ENCODE peak calls at places on chromosome 14, in eight cellular contexts. One of them, this sample, is unnamed.

GRCh38 chr14:88323520-88324199 is 591 bp upstream of the KCNK10 start:
- DNase-seq in tibial artery: no peak
- DNase-seq in OCI-LY7: peak
- DNase-seq in breast epithelium: no peak
- DNase-seq in lung: no peak
- DNase-seq in HCT116: no peak
- DNase-seq in GM13976: peak
- DNase-seq in choroid plexus epithelial cell: peak
- DNase-seq in this sample: no peak

GRCh38 chr14:34911209-34912150 is 36.3 kb upstream of the BAZ1A start:
- DNase-seq in tibial artery: no peak
- DNase-seq in OCI-LY7: no peak
- DNase-seq in breast epithelium: no peak
- DNase-seq in lung: no peak
- DNase-seq in HCT116: no peak
- DNase-seq in GM13976: no peak
- DNase-seq in choroid plexus epithelial cell: peak
- DNase-seq in this sample: no peak

GRCh38 chr14:32230181-32230580 is 27.1 kb upstream of the RNU6-8 start:
- DNase-seq in tibial artery: no peak
- DNase-seq in OCI-LY7: no peak
- DNase-seq in breast epithelium: no peak
- DNase-seq in lung: no peak
- DNase-seq in HCT116: no peak
- DNase-seq in GM13976: no peak
- DNase-seq in choroid plexus epithelial cell: peak
- DNase-seq in this sample: no peak

GRCh38 chr14:24040692-24041091 is 11.1 kb upstream of the CARMIL3 start:
- DNase-seq in tibial artery: no peak
- DNase-seq in OCI-LY7: no peak
- DNase-seq in breast epithelium: no peak
- DNase-seq in lung: no peak
- DNase-seq in HCT116: no peak
- DNase-seq in GM13976: no peak
- DNase-seq in choroid plexus epithelial cell: no peak
- DNase-seq in this sample: no peak

GRCh38 chr14:58677525-58677924 is 39.8 kb downstream of the DACT1 start:
- DNase-seq in tibial artery: no peak
- DNase-seq in OCI-LY7: no peak
- DNase-seq in breast epithelium: no peak
- DNase-seq in lung: no peak
- DNase-seq in HCT116: no peak
- DNase-seq in GM13976: no peak
- DNase-seq in choroid plexus epithelial cell: no peak
- DNase-seq in this sample: no peak

GRCh38 chr14:68968051-68968450 is 11.1 kb downstream of the ACTN1 start:
- DNase-seq in tibial artery: no peak
- DNase-seq in OCI-LY7: no peak
- DNase-seq in breast epithelium: no peak
- DNase-seq in lung: no peak
- DNase-seq in HCT116: no peak
- DNase-seq in GM13976: no peak
- DNase-seq in choroid plexus epithelial cell: no peak
- DNase-seq in this sample: no peak

GRCh38 chr14:50213795-50214194 is 17.6 kb downstream of the SOS2 start:
- DNase-seq in tibial artery: no peak
- DNase-seq in OCI-LY7: no peak
- DNase-seq in breast epithelium: no peak
- DNase-seq in lung: no peak
- DNase-seq in HCT116: no peak
- DNase-seq in GM13976: no peak
- DNase-seq in choroid plexus epithelial cell: no peak
- DNase-seq in this sample: no peak

GRCh38 chr14:80974338-80975078 is 19.1 kb downstream of the TSHR start:
- DNase-seq in tibial artery: no peak
- DNase-seq in OCI-LY7: no peak
- DNase-seq in breast epithelium: no peak
- DNase-seq in lung: no peak
- DNase-seq in HCT116: no peak
- DNase-seq in GM13976: no peak
- DNase-seq in choroid plexus epithelial cell: peak
- DNase-seq in this sample: no peak

GRCh38 chr14:33229269-33229924 is 290.7 kb downstream of the NPAS3 start:
- DNase-seq in tibial artery: no peak
- DNase-seq in OCI-LY7: no peak
- DNase-seq in breast epithelium: no peak
- DNase-seq in lung: no peak
- DNase-seq in HCT116: no peak
- DNase-seq in GM13976: no peak
- DNase-seq in choroid plexus epithelial cell: peak
- DNase-seq in this sample: no peak

GRCh38 chr14:101169267-101169666 is 265.7 kb upstream of the RTL1 start:
- DNase-seq in tibial artery: no peak
- DNase-seq in OCI-LY7: no peak
- DNase-seq in breast epithelium: no peak
- DNase-seq in lung: no peak
- DNase-seq in HCT116: no peak
- DNase-seq in GM13976: no peak
- DNase-seq in choroid plexus epithelial cell: no peak
- DNase-seq in this sample: no peak

GRCh38 chr14:77488558-77488957 is 10.1 kb downstream of the ISM2 start:
- DNase-seq in tibial artery: no peak
- DNase-seq in OCI-LY7: no peak
- DNase-seq in breast epithelium: no peak
- DNase-seq in lung: no peak
- DNase-seq in HCT116: no peak
- DNase-seq in GM13976: no peak
- DNase-seq in choroid plexus epithelial cell: no peak
- DNase-seq in this sample: no peak

GRCh38 chr14:36556811-36557433 is 25.5 kb downstream of the NKX2-8 start:
- DNase-seq in tibial artery: no peak
- DNase-seq in OCI-LY7: peak
- DNase-seq in breast epithelium: no peak
- DNase-seq in lung: no peak
- DNase-seq in HCT116: peak
- DNase-seq in GM13976: peak
- DNase-seq in choroid plexus epithelial cell: peak
- DNase-seq in this sample: no peak

GRCh38 chr14:23094666-23095195 is at the start of gene ACIN1:
- DNase-seq in tibial artery: no peak
- DNase-seq in OCI-LY7: peak
- DNase-seq in breast epithelium: no peak
- DNase-seq in lung: peak
- DNase-seq in HCT116: peak
- DNase-seq in GM13976: peak
- DNase-seq in choroid plexus epithelial cell: peak
- DNase-seq in this sample: peak

DNA sequence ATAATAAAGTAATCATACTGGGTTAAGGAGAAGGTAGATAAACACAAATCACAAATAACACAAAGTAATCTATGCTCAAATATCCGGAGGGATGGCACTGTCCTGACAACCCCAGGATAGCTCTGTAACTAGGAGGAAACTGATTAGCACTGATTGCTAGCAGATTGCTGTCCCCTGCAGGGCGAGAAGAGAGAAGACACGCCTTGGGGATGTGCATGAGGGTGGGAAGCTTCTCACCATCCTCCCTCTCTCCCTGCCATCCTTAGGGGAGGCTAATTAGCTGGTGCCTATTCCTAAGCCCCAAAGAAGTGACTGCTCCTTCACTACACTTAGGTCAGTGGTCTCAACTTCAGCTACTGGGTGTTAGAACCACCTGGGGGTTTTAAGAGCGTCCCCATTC is 27.0 kb upstream of the TMEM260 start:
- DNase-seq in tibial artery: no peak
- DNase-seq in OCI-LY7: no peak
- DNase-seq in breast epithelium: no peak
- DNase-seq in lung: no peak
- DNase-seq in HCT116: no peak
- DNase-seq in GM13976: no peak
- DNase-seq in choroid plexus epithelial cell: no peak
- DNase-seq in this sample: no peak
- TF ChIP-seq CTCF in tibial artery: no peak
- TF ChIP-seq CTCF in OCI-LY7: no peak
- TF ChIP-seq CTCF in breast epithelium: no peak
- TF ChIP-seq CTCF in lung: no peak
- TF ChIP-seq CTCF in HCT116: no peak
- TF ChIP-seq CTCF in GM13976: no peak
- TF ChIP-seq CTCF in choroid plexus epithelial cell: peak
- TF ChIP-seq CTCF in this sample: no peak

DNA sequence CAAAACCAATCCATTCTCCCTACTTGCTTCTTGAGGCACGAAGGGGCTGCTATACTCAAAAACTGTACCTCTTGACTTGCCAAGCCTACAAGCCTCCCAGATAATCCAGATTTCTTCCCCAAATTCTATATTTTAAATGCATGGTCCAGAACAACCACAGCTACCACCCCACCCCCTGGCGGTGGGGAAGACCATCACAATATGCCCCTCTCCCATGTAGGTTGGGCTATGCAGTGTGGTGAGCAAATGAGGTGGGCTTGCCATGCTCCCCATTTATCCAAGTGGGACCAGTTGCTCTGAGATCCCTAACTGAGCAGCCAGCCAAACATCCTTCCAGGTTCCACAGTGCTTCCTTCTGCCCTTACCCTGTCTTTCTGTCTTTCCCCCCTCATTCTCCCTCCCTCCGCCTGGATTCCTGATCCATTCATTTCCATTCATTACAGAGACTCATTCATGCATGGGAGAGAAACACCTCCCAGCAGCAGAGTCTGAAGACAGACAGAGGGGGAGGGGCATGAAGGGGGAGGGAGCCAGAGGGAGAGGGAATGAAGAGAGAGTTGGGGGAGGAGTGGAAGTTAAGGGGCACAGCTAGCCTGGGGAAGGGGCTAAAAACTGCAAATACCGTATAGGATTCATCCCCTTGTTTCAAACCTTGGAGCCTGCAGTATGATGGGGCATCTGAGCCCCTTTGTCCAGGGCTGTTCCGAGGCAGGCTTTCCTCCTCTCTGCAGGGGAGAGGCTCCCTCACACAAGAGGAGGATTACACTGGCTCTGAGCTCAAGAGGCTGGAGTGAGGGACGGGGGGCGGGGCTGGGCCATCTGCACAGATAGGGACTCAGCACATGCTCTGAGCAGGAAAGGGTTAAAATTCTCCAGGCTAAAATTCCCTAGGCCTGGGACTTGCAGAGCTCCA is 4.4 kb downstream of the ZNF219 start:
- DNase-seq in tibial artery: no peak
- DNase-seq in OCI-LY7: no peak
- DNase-seq in breast epithelium: no peak
- DNase-seq in lung: no peak
- DNase-seq in HCT116: no peak
- DNase-seq in GM13976: no peak
- DNase-seq in choroid plexus epithelial cell: no peak
- DNase-seq in this sample: no peak
- TF ChIP-seq CTCF in tibial artery: no peak
- TF ChIP-seq CTCF in OCI-LY7: no peak
- TF ChIP-seq CTCF in breast epithelium: no peak
- TF ChIP-seq CTCF in lung: no peak
- TF ChIP-seq CTCF in HCT116: no peak
- TF ChIP-seq CTCF in GM13976: no peak
- TF ChIP-seq CTCF in choroid plexus epithelial cell: peak
- TF ChIP-seq CTCF in this sample: peak

DNA sequence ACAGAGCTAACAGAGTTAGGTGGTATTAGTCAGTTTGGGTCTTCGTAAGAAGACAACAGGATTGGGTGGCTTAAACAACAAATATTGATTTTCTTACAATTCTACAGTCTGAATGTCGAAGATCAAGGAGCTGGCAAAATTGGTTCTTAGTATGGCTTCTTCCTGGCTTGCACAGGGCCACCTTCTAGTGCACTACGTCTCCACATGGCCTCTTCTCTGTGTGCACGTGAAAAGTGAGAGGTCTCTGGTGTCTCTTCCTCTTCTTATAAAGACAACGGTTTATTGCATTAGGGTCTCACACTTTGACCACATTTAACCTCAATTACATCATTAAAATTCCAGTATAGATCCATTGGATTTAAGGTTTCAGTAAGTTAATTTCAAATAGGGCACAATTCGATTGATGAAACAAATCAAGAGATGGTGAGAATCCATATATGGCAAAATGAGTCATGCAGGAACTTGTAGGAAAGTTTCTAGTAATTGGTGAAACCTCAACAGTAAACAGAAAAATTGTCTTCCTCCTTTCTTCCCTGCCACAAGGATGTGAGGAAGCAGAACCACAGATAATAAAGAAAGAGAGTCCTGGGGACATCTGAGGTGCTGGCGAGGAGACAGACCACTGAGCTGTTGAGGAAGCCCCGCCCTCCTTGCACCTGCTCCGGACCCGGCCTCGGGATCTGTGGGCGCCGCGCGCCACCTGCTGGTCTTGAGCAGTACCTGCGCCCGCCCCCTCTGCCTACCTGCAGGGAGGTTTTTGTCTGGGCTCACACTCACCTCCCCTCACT is 846.7 kb downstream of the TMEM121 start:
- DNase-seq in tibial artery: no peak
- DNase-seq in OCI-LY7: peak
- DNase-seq in breast epithelium: no peak
- DNase-seq in lung: peak
- DNase-seq in HCT116: peak
- DNase-seq in GM13976: peak
- DNase-seq in choroid plexus epithelial cell: no peak
- DNase-seq in this sample: no peak
- TF ChIP-seq CTCF in tibial artery: no peak
- TF ChIP-seq CTCF in OCI-LY7: peak
- TF ChIP-seq CTCF in breast epithelium: no peak
- TF ChIP-seq CTCF in lung: peak
- TF ChIP-seq CTCF in HCT116: peak
- TF ChIP-seq CTCF in GM13976: peak
- TF ChIP-seq CTCF in choroid plexus epithelial cell: peak
- TF ChIP-seq CTCF in this sample: no peak

DNA sequence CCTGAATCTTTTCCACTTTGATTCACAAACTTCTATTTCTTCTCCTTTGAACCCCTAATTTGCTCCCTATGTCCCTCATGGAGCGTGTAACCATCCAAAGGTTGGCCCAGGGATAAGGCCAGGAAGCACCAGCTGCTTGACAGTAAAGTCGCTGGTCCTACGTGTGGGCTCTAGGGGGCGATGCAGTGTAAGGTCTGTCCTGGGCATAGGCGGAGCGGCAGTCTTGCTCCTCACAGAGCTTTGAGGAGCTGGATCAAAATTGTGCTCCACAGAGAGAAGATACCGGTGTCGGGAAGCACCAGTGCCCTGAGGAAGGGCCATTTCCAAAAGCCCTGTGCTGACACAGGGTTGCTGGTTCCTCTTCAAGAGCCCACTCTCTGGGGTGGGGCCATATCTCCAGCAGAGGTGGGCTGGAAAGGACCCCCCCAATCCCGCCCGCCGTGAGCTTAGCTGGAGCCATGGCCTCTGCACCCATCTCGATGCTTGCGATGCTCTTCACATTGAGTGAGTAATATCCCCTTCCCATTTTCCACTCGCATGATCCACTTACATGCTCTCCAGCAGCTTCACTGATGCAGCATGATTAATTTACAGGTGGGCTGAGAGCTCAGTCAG is 49.9 kb upstream of the OR4E1 start:
- DNase-seq in tibial artery: no peak
- DNase-seq in OCI-LY7: peak
- DNase-seq in breast epithelium: no peak
- DNase-seq in lung: no peak
- DNase-seq in HCT116: peak
- DNase-seq in GM13976: peak
- DNase-seq in choroid plexus epithelial cell: peak
- DNase-seq in this sample: no peak
- TF ChIP-seq CTCF in tibial artery: no peak
- TF ChIP-seq CTCF in OCI-LY7: peak
- TF ChIP-seq CTCF in breast epithelium: no peak
- TF ChIP-seq CTCF in lung: no peak
- TF ChIP-seq CTCF in HCT116: peak
- TF ChIP-seq CTCF in GM13976: no peak
- TF ChIP-seq CTCF in choroid plexus epithelial cell: peak
- TF ChIP-seq CTCF in this sample: no peak

GRCh38 chr14:103507751-103508150 is 14.9 kb downstream of the CKB start:
- DNase-seq in tibial artery: no peak
- DNase-seq in OCI-LY7: no peak
- DNase-seq in breast epithelium: no peak
- DNase-seq in lung: no peak
- DNase-seq in HCT116: no peak
- DNase-seq in GM13976: peak
- DNase-seq in choroid plexus epithelial cell: no peak
- DNase-seq in this sample: no peak
- TF ChIP-seq CTCF in tibial artery: no peak
- TF ChIP-seq CTCF in OCI-LY7: peak
- TF ChIP-seq CTCF in breast epithelium: no peak
- TF ChIP-seq CTCF in lung: no peak
- TF ChIP-seq CTCF in HCT116: no peak
- TF ChIP-seq CTCF in GM13976: no peak
- TF ChIP-seq CTCF in choroid plexus epithelial cell: no peak
- TF ChIP-seq CTCF in this sample: no peak

This sample was measured in AG09319.